ENCODE peak calls at places on chromosomes 7 and 10, in seven cellular contexts. W is activated CD8-positive, alpha-beta T cell treated with anti-CD3 and anti-CD28 coated beads, Interleukin-2, amount 10 ng/mL, durations not matched to agents 7 days and 5 days; T is NCI-H2029; L is lower lobe of right lung; Q is anterior cingulate cortex; S is stimulated activated CD4-positive, alpha-beta T cell treated with anti-CD3 and anti-CD28 coated beads, Interleukin-2, amount 100 ng/mL, for 24 hours; M is colonic mucosa. F is an unnamed sample.

GRCh38 chr10:122525788-122526187 is 34.8 kb upstream of the DMBT1 start:
- DNase-seq in W (no peak), T (no peak), L (no peak), Q (no peak), S (no peak), M (peak; percentile 61), F (peak; percentile 57)

GRCh38 chr10:30170814-30171213 is 111.4 kb upstream of the JCAD start:
- DNase-seq in W (no peak), T (no peak), L (no peak), Q (no peak), S (no peak), M (no peak), F (no peak)

GRCh38 chr7:35874881-35875280 is 74.0 kb downstream of the SEPTIN7 start:
- DNase-seq in W (no peak), T (no peak), L (no peak), Q (no peak), S (no peak), M (no peak), F (no peak)

GRCh38 chr7:27244488-27245123 is 2.0 kb downstream of the EVX1 start:
- DNase-seq in W (no peak), T (no peak), L (no peak), Q (no peak), S (no peak), M (no peak), F (no peak)

GRCh38 chr7:1087462-1087809 is 477 bp upstream of the GPER1 start:
- DNase-seq in W (no peak), T (no peak), L (no peak), Q (no peak), S (no peak), M (no peak), F (no peak)

GRCh38 chr7:50412958-50413357 is 37.2 kb downstream of the FIGNL1 start:
- DNase-seq in W (no peak), T (no peak), L (no peak), Q (no peak), S (no peak), M (no peak), F (no peak)

GRCh38 chr7:1899201-1899600 is 229.1 kb downstream of the ELFN1 start:
- DNase-seq in W (no peak), T (no peak), L (peak; percentile 40), Q (peak; percentile 65), S (no peak), M (no peak), F (no peak)

GRCh38 chr10:93198401-93199175 is 124.9 kb downstream of the CYP26A1 start:
- DNase-seq in W (no peak), T (no peak), L (no peak), Q (peak; percentile 25), S (no peak), M (no peak), F (no peak)

GRCh38 chr7:127287133-127287532 is 34.4 kb upstream of the GRM8 start:
- DNase-seq in W (no peak), T (no peak), L (no peak), Q (no peak), S (no peak), M (no peak), F (no peak)